ENCODE peak calls at places on chromosomes 1 and 21, in seven cellular contexts. One of them, this sample, is unnamed.

GRCh38 chr1:202742496-202742895 is 32.2 kb upstream of the SYT2 start:
- DNase-seq in osteoblast: no peak
- DNase-seq in foreskin fibroblast: no peak
- DNase-seq in MM.1S: no peak
- DNase-seq in upper lobe of left lung: no peak
- DNase-seq in B cell: no peak
- DNase-seq in H9: no peak
- DNase-seq in this sample: no peak

GRCh38 chr1:89312572-89312971 is 39.9 kb upstream of the GBP5 start:
- DNase-seq in osteoblast: no peak
- DNase-seq in MM.1S: no peak
- DNase-seq in B cell: no peak
- DNase-seq in foreskin fibroblast: no peak
- DNase-seq in upper lobe of left lung: no peak
- DNase-seq in H9: no peak
- DNase-seq in this sample: no peak

GRCh38 chr1:37501661-37502060 is 12.9 kb downstream of the MEAF6 start:
- DNase-seq in osteoblast: no peak
- DNase-seq in MM.1S: no peak
- DNase-seq in upper lobe of left lung: no peak
- DNase-seq in B cell: no peak
- DNase-seq in H9: no peak
- DNase-seq in foreskin fibroblast: no peak
- DNase-seq in this sample: no peak

GRCh38 chr21:44794031-44794374 is 7.6 kb downstream of the UBE2G2 start:
- DNase-seq in foreskin fibroblast: no peak
- DNase-seq in osteoblast: no peak
- DNase-seq in H9: no peak
- DNase-seq in MM.1S: no peak
- DNase-seq in upper lobe of left lung: no peak
- DNase-seq in B cell: no peak
- DNase-seq in this sample: no peak

GRCh38 chr1:27301582-27302199 is 20.3 kb upstream of the TMEM222 start:
- DNase-seq in osteoblast: no peak
- DNase-seq in B cell: no peak
- DNase-seq in upper lobe of left lung: no peak
- DNase-seq in MM.1S: no peak
- DNase-seq in H9: peak
- DNase-seq in foreskin fibroblast: no peak
- DNase-seq in this sample: no peak

GRCh38 chr1:235601087-235601486 is 48.5 kb downstream of the GNG4 start:
- DNase-seq in osteoblast: no peak
- DNase-seq in H9: peak
- DNase-seq in B cell: no peak
- DNase-seq in MM.1S: no peak
- DNase-seq in upper lobe of left lung: no peak
- DNase-seq in foreskin fibroblast: peak
- DNase-seq in this sample: no peak

GRCh38 chr1:25680701-25681100 is 64.1 kb downstream of the MAN1C1 start:
- DNase-seq in upper lobe of left lung: no peak
- DNase-seq in B cell: no peak
- DNase-seq in foreskin fibroblast: no peak
- DNase-seq in MM.1S: no peak
- DNase-seq in osteoblast: no peak
- DNase-seq in H9: no peak
- DNase-seq in this sample: no peak

GRCh38 chr1:160826546-160826945 is 30.6 kb downstream of the LY9 start:
- DNase-seq in foreskin fibroblast: no peak
- DNase-seq in H9: no peak
- DNase-seq in MM.1S: no peak
- DNase-seq in upper lobe of left lung: no peak
- DNase-seq in B cell: no peak
- DNase-seq in osteoblast: peak
- DNase-seq in this sample: no peak

GRCh38 chr21:36501589-36501892 is 21.6 kb upstream of the CLDN14 start:
- DNase-seq in upper lobe of left lung: no peak
- DNase-seq in B cell: no peak
- DNase-seq in MM.1S: no peak
- DNase-seq in H9: no peak
- DNase-seq in osteoblast: no peak
- DNase-seq in foreskin fibroblast: no peak
- DNase-seq in this sample: no peak

GRCh38 chr1:62800274-62800673 is 16.3 kb downstream of the ATG4C start:
- DNase-seq in upper lobe of left lung: no peak
- DNase-seq in foreskin fibroblast: no peak
- DNase-seq in MM.1S: peak
- DNase-seq in B cell: no peak
- DNase-seq in osteoblast: no peak
- DNase-seq in H9: no peak
- DNase-seq in this sample: no peak

GRCh38 chr1:115117303-115117702 is 28.0 kb upstream of the TSPAN2 start:
- DNase-seq in H9: no peak
- DNase-seq in B cell: no peak
- DNase-seq in upper lobe of left lung: no peak
- DNase-seq in osteoblast: no peak
- DNase-seq in foreskin fibroblast: no peak
- DNase-seq in MM.1S: no peak
- DNase-seq in this sample: no peak

GRCh38 chr1:49050041-49050440 is 273.4 kb upstream of the BEND5 start:
- DNase-seq in upper lobe of left lung: no peak
- DNase-seq in B cell: no peak
- DNase-seq in H9: no peak
- DNase-seq in MM.1S: no peak
- DNase-seq in foreskin fibroblast: no peak
- DNase-seq in osteoblast: no peak
- DNase-seq in this sample: no peak

GRCh38 chr1:54940027-54940426 is 40.4 kb upstream of the TMEM61 start:
- DNase-seq in osteoblast: no peak
- DNase-seq in B cell: no peak
- DNase-seq in upper lobe of left lung: no peak
- DNase-seq in foreskin fibroblast: peak
- DNase-seq in MM.1S: no peak
- DNase-seq in H9: no peak
- DNase-seq in this sample: no peak

GRCh38 chr21:23026878-23027277 is 2028.7 kb downstream of the NCAM2 start:
- DNase-seq in upper lobe of left lung: no peak
- DNase-seq in B cell: no peak
- DNase-seq in foreskin fibroblast: no peak
- DNase-seq in MM.1S: no peak
- DNase-seq in osteoblast: no peak
- DNase-seq in H9: no peak
- DNase-seq in this sample: no peak

GRCh38 chr1:2106681-2107405 is 56.6 kb downstream of the PRKCZ start:
- DNase-seq in B cell: peak
- DNase-seq in foreskin fibroblast: no peak
- DNase-seq in MM.1S: no peak
- DNase-seq in upper lobe of left lung: peak
- DNase-seq in H9: no peak
- DNase-seq in osteoblast: peak
- DNase-seq in this sample: no peak

GRCh38 chr1:2107586-2108212 is 57.5 kb downstream of the PRKCZ start:
- DNase-seq in foreskin fibroblast: no peak
- DNase-seq in osteoblast: no peak
- DNase-seq in MM.1S: no peak
- DNase-seq in H9: no peak
- DNase-seq in B cell: peak
- DNase-seq in upper lobe of left lung: peak
- DNase-seq in this sample: no peak

GRCh38 chr1:2108877-2109580 is 58.8 kb downstream of the PRKCZ start:
- DNase-seq in B cell: no peak
- DNase-seq in MM.1S: no peak
- DNase-seq in upper lobe of left lung: no peak
- DNase-seq in osteoblast: peak
- DNase-seq in H9: no peak
- DNase-seq in foreskin fibroblast: no peak
- DNase-seq in this sample: no peak

GRCh38 chr1:2109581-2110021 is 59.4 kb downstream of the PRKCZ start:
- DNase-seq in H9: no peak
- DNase-seq in upper lobe of left lung: peak
- DNase-seq in osteoblast: peak
- DNase-seq in B cell: peak
- DNase-seq in MM.1S: no peak
- DNase-seq in foreskin fibroblast: no peak
- DNase-seq in this sample: no peak

DNA sequence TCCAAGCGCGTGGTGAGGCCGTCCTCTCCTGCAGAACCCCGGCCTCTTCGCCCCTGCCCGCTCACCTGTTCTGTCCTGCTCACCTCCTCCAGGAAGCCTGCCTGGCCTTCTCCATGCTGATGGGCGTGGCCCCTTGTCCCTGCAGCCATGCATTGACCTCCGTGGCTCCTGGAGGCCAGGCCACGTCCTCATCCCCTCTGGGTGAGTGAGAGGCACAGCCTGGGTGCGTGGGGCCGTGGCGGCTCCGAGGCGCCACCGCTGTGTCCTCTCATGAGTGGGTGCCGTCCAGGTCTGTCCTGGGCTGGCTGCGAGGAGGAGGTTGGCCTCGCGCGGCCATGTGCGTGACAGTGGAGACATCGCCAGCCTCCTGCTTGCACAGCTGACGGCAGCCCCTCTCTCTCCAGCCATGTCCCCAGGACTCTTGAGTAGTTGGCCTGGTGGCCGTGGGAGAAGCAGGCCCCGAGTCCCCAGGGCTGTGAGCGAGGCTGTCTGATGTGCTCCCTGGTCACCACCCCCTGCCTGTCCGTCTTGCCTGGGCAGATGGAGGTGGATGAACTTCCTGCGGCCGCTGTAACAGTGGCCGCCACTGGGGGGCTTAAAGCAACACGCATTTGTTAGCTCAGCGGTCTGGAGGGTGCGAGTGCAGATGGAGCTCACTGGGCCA is 58.1 kb downstream of the PRKCZ start:
- DNase-seq in B cell: peak
- DNase-seq in H9: peak
- DNase-seq in osteoblast: peak
- DNase-seq in foreskin fibroblast: peak
- DNase-seq in upper lobe of left lung: peak
- DNase-seq in MM.1S: no peak
- DNase-seq in this sample: no peak
- TF ChIP-seq CTCF in B cell: no peak
- TF ChIP-seq CTCF in H9: peak
- TF ChIP-seq CTCF in osteoblast: peak
- TF ChIP-seq CTCF in foreskin fibroblast: peak
- TF ChIP-seq CTCF in upper lobe of left lung: peak
- TF ChIP-seq CTCF in MM.1S: no peak
- TF ChIP-seq CTCF in this sample: peak

GRCh38 chr1:14855278-14855677 is 256.8 kb downstream of the KAZN start:
- DNase-seq in foreskin fibroblast: peak
- DNase-seq in B cell: no peak
- DNase-seq in upper lobe of left lung: no peak
- DNase-seq in H9: no peak
- DNase-seq in osteoblast: no peak
- DNase-seq in MM.1S: no peak
- DNase-seq in this sample: no peak

GRCh38 chr1:14850563-14850962 is 252.1 kb downstream of the KAZN start:
- DNase-seq in B cell: no peak
- DNase-seq in MM.1S: peak
- DNase-seq in foreskin fibroblast: no peak
- DNase-seq in upper lobe of left lung: no peak
- DNase-seq in H9: no peak
- DNase-seq in osteoblast: no peak
- DNase-seq in this sample: no peak

GRCh38 chr1:14853518-14853917 is 255.0 kb downstream of the KAZN start:
- DNase-seq in upper lobe of left lung: no peak
- DNase-seq in MM.1S: no peak
- DNase-seq in osteoblast: no peak
- DNase-seq in H9: no peak
- DNase-seq in B cell: no peak
- DNase-seq in foreskin fibroblast: no peak
- DNase-seq in this sample: no peak

GRCh38 chr1:14851775-14852174 is 253.3 kb downstream of the KAZN start:
- DNase-seq in foreskin fibroblast: no peak
- DNase-seq in MM.1S: no peak
- DNase-seq in B cell: no peak
- DNase-seq in H9: no peak
- DNase-seq in upper lobe of left lung: no peak
- DNase-seq in osteoblast: no peak
- DNase-seq in this sample: no peak

DNA sequence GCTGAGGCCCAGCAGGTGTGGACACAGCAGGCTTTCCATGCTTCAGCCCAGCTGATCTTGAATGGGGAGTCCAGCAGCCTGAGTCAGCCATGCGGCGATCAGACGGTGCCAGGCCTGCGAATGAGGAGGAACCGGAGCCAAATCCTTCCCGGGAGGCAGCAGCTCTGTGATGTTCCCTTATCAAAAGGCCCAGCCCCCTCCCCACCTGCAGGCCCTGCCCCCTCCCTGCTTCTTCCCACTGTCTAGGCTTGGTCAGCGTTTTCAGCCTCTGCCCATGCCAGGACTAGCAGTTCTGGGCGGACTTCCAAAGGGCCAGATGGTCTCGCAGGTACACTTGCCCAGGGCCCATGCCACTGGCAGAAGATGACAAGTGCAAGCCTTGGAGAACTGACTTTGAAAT is 253.8 kb downstream of the KAZN start:
- DNase-seq in MM.1S: no peak
- DNase-seq in H9: no peak
- DNase-seq in foreskin fibroblast: no peak
- DNase-seq in B cell: no peak
- DNase-seq in upper lobe of left lung: peak
- DNase-seq in osteoblast: no peak
- DNase-seq in this sample: no peak
- TF ChIP-seq CTCF in MM.1S: no peak
- TF ChIP-seq CTCF in H9: no peak
- TF ChIP-seq CTCF in foreskin fibroblast: no peak
- TF ChIP-seq CTCF in B cell: no peak
- TF ChIP-seq CTCF in upper lobe of left lung: no peak
- TF ChIP-seq CTCF in osteoblast: no peak
- TF ChIP-seq CTCF in this sample: no peak

DNA sequence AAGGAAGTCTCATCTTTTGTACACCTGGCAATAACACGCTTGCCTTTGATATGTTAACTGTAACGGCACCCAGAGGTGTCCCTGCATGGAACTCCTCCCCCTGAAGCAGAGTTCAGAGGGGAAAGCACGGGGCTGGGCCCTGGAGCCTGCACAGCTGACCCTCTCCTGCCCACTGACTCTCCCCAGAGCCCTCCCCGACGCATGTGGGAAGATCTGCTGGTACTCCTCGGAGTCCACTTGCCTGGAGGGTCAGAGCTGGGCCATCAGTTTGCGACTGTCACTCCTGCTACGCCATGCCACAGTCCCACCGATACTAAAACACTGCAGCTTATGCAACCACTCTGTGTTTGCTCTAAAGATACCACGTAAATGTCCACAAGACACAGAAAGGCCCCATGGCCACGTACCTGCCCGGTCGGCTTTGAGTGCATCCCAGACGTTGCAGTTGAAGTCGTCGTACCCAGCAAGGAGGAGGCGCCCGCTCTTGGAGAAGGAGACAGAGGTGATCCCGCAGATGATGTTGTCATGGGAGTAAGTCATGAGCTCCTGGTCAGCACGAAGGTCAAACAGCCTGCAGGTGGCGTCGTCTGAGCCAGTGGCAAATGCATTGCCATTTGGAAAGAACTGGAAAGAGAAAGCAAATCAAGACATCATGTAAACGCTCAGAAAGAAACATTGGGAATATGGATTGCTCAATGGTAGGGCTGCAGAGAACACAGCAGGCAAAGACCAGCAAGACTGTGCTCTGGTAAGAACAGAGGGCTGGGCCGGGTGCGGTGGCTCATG is 10.6 kb upstream of the NADK start:
- DNase-seq in foreskin fibroblast: peak
- DNase-seq in osteoblast: peak
- DNase-seq in upper lobe of left lung: no peak
- DNase-seq in MM.1S: peak
- DNase-seq in H9: peak
- DNase-seq in B cell: no peak
- DNase-seq in this sample: no peak
- TF ChIP-seq CTCF in foreskin fibroblast: peak
- TF ChIP-seq CTCF in osteoblast: peak
- TF ChIP-seq CTCF in upper lobe of left lung: no peak
- TF ChIP-seq CTCF in MM.1S: peak
- TF ChIP-seq CTCF in H9: peak
- TF ChIP-seq CTCF in B cell: no peak
- TF ChIP-seq CTCF in this sample: peak

GRCh38 chr1:212967767-212968166 is 17.4 kb downstream of the VASH2 start:
- DNase-seq in upper lobe of left lung: no peak
- DNase-seq in H9: peak
- DNase-seq in B cell: no peak
- DNase-seq in MM.1S: no peak
- DNase-seq in foreskin fibroblast: peak
- DNase-seq in osteoblast: peak
- DNase-seq in this sample: no peak
- TF ChIP-seq CTCF in upper lobe of left lung: no peak
- TF ChIP-seq CTCF in H9: peak
- TF ChIP-seq CTCF in B cell: peak
- TF ChIP-seq CTCF in MM.1S: peak
- TF ChIP-seq CTCF in foreskin fibroblast: peak
- TF ChIP-seq CTCF in osteoblast: peak
- TF ChIP-seq CTCF in this sample: no peak